ENCODE peak calls at places on chromosomes 16 and 17, in six cellular contexts. One of them, this sample, is unnamed.
A peak's percentile ranks its signal among the peaks of the same experiment; 100 is the strongest.

GRCh38 chr17:45942284-45942683 is 47.9 kb downstream of the MAPT start:
- DNase-seq in transverse colon: peak; percentile 48
- DNase-seq in pancreas: peak; percentile 11
- DNase-seq in H1: no peak
- DNase-seq in body of pancreas: peak; percentile 38
- DNase-seq in K562: no peak
- DNase-seq in this sample: peak; percentile 8

GRCh38 chr16:15427648-15428239 is 6.6 kb upstream of the BMERB1 start:
- DNase-seq in pancreas: peak; percentile 74
- DNase-seq in body of pancreas: peak; percentile 83
- DNase-seq in H1: no peak
- DNase-seq in K562: peak; percentile 31
- DNase-seq in transverse colon: peak; percentile 55
- DNase-seq in this sample: peak; percentile 95

GRCh38 chr17:49963626-49964538 is 5.1 kb upstream of the DLX4 start:
- DNase-seq in body of pancreas: no peak
- DNase-seq in K562: no peak
- DNase-seq in pancreas: no peak
- DNase-seq in transverse colon: no peak
- DNase-seq in H1: peak; percentile 79
- DNase-seq in this sample: no peak

GRCh38 chr17:46044286-46044928 is 45.4 kb downstream of the STH start:
- DNase-seq in K562: peak; percentile 59
- DNase-seq in H1: no peak
- DNase-seq in pancreas: peak; percentile 82
- DNase-seq in transverse colon: peak; percentile 81
- DNase-seq in body of pancreas: peak; percentile 86
- DNase-seq in this sample: peak; percentile 96

GRCh38 chr17:14044702-14045101 is 24.6 kb upstream of the COX10 start:
- DNase-seq in pancreas: no peak
- DNase-seq in transverse colon: no peak
- DNase-seq in K562: no peak
- DNase-seq in body of pancreas: no peak
- DNase-seq in H1: no peak
- DNase-seq in this sample: no peak

GRCh38 chr17:82299452-82299851 is 18.0 kb downstream of the CD7 start:
- DNase-seq in H1: no peak
- DNase-seq in body of pancreas: no peak
- DNase-seq in pancreas: no peak
- DNase-seq in transverse colon: no peak
- DNase-seq in K562: no peak
- DNase-seq in this sample: no peak

GRCh38 chr17:30600830-30601494 is 123.8 kb downstream of the GOSR1 start:
- DNase-seq in transverse colon: peak; percentile 36
- DNase-seq in body of pancreas: no peak
- DNase-seq in K562: no peak
- DNase-seq in H1: no peak
- DNase-seq in pancreas: no peak
- DNase-seq in this sample: peak; percentile 55

GRCh38 chr17:4444782-4445473 is 11.2 kb downstream of the SPNS3 start:
- DNase-seq in H1: no peak
- DNase-seq in transverse colon: peak; percentile 83
- DNase-seq in K562: no peak
- DNase-seq in body of pancreas: peak; percentile 95
- DNase-seq in pancreas: peak; percentile 78
- DNase-seq in this sample: peak; percentile 9

GRCh38 chr16:23836404-23837291 is 865 bp downstream of the PRKCB start:
- DNase-seq in H1: peak; percentile 84
- DNase-seq in K562: peak; percentile 72
- DNase-seq in body of pancreas: no peak
- DNase-seq in pancreas: no peak
- DNase-seq in transverse colon: peak; percentile 49
- DNase-seq in this sample: no peak

GRCh38 chr17:71983828-71984227 is 137.0 kb upstream of the SOX9 start:
- DNase-seq in transverse colon: no peak
- DNase-seq in H1: no peak
- DNase-seq in pancreas: no peak
- DNase-seq in body of pancreas: no peak
- DNase-seq in K562: no peak
- DNase-seq in this sample: no peak

GRCh38 chr17:67386965-67387551 is 10.0 kb downstream of the PITPNC1 start:
- DNase-seq in transverse colon: peak; percentile 60
- DNase-seq in K562: peak; percentile 67
- DNase-seq in H1: peak; percentile 91
- DNase-seq in body of pancreas: peak; percentile 24
- DNase-seq in pancreas: no peak
- DNase-seq in this sample: peak; percentile 61

GRCh38 chr17:67608691-67609090 is 109.0 kb upstream of the NOL11 start:
- DNase-seq in K562: no peak
- DNase-seq in body of pancreas: no peak
- DNase-seq in pancreas: no peak
- DNase-seq in H1: no peak
- DNase-seq in transverse colon: no peak
- DNase-seq in this sample: peak; percentile 54

GRCh38 chr17:70775667-70776066 is 606.3 kb downstream of the KCNJ2 start:
- DNase-seq in K562: no peak
- DNase-seq in body of pancreas: no peak
- DNase-seq in H1: no peak
- DNase-seq in transverse colon: no peak
- DNase-seq in pancreas: no peak
- DNase-seq in this sample: no peak

GRCh38 chr17:19720631-19721426 is 4.4 kb upstream of the SLC47A2 start:
- DNase-seq in pancreas: no peak
- DNase-seq in body of pancreas: no peak
- DNase-seq in H1: no peak
- DNase-seq in K562: no peak
- DNase-seq in transverse colon: peak; percentile 75
- DNase-seq in this sample: no peak

GRCh38 chr16:55534773-55535172 is 25.9 kb downstream of the LPCAT2 start:
- DNase-seq in K562: no peak
- DNase-seq in transverse colon: no peak
- DNase-seq in H1: no peak
- DNase-seq in body of pancreas: no peak
- DNase-seq in pancreas: no peak
- DNase-seq in this sample: no peak

GRCh38 chr17:62591323-62591722 is 36.1 kb upstream of the MRC2 start:
- DNase-seq in K562: no peak
- DNase-seq in transverse colon: no peak
- DNase-seq in H1: no peak
- DNase-seq in pancreas: no peak
- DNase-seq in body of pancreas: no peak
- DNase-seq in this sample: no peak

GRCh38 chr17:50063516-50064252 is 7.8 kb downstream of the ITGA3 start:
- DNase-seq in transverse colon: no peak
- DNase-seq in H1: no peak
- DNase-seq in K562: no peak
- DNase-seq in body of pancreas: no peak
- DNase-seq in pancreas: no peak
- DNase-seq in this sample: peak; percentile 52

GRCh38 chr17:32497431-32498205 is 10.8 kb downstream of the CDK5R1 start:
- DNase-seq in pancreas: no peak
- DNase-seq in body of pancreas: no peak
- DNase-seq in H1: no peak
- DNase-seq in K562: no peak
- DNase-seq in transverse colon: no peak
- DNase-seq in this sample: no peak

GRCh38 chr17:80889231-80889896 is 102.3 kb upstream of the CHMP6 start:
- DNase-seq in K562: no peak
- DNase-seq in pancreas: no peak
- DNase-seq in transverse colon: no peak
- DNase-seq in body of pancreas: no peak
- DNase-seq in H1: no peak
- DNase-seq in this sample: no peak

GRCh38 chr17:34675143-34675542 is 95.8 kb downstream of the TMEM132E start:
- DNase-seq in H1: peak; percentile 7
- DNase-seq in transverse colon: no peak
- DNase-seq in body of pancreas: no peak
- DNase-seq in K562: no peak
- DNase-seq in pancreas: no peak
- DNase-seq in this sample: no peak
- H3K36me3 ChIP-seq in H1: no peaks in the 10 kb centered on the region
- H3K36me3 ChIP-seq in transverse colon: no peaks in the 10 kb centered on the region
- H3K36me3 ChIP-seq in body of pancreas: no peaks in the 10 kb centered on the region
- H3K36me3 ChIP-seq in K562: no peaks in the 10 kb centered on the region
- H3K36me3 ChIP-seq in pancreas: no peaks in the 10 kb centered on the region
- H3K36me3 ChIP-seq in this sample: no peaks in the 10 kb centered on the region

GRCh38 chr17:77140878-77141767 is at the start of gene SEC14L1:
- DNase-seq in pancreas: no peak
- DNase-seq in H1: peak; percentile 69
- DNase-seq in K562: peak; percentile 77
- DNase-seq in body of pancreas: peak; percentile 52
- DNase-seq in transverse colon: peak; percentile 42
- DNase-seq in this sample: peak; percentile 74
- H3K4me1 ChIP-seq in pancreas: peaks cover 16% of the 10 kb centered on the region
- H3K4me1 ChIP-seq in H1: peaks cover 11% of the 10 kb centered on the region
- H3K4me1 ChIP-seq in K562: peaks cover 23% of the 10 kb centered on the region
- H3K4me1 ChIP-seq in body of pancreas: peaks cover 51% of the 10 kb centered on the region
- H3K4me1 ChIP-seq in transverse colon: peaks cover 40% of the 10 kb centered on the region
- H3K4me1 ChIP-seq in this sample: peaks cover 30% of the 10 kb centered on the region

DNA sequence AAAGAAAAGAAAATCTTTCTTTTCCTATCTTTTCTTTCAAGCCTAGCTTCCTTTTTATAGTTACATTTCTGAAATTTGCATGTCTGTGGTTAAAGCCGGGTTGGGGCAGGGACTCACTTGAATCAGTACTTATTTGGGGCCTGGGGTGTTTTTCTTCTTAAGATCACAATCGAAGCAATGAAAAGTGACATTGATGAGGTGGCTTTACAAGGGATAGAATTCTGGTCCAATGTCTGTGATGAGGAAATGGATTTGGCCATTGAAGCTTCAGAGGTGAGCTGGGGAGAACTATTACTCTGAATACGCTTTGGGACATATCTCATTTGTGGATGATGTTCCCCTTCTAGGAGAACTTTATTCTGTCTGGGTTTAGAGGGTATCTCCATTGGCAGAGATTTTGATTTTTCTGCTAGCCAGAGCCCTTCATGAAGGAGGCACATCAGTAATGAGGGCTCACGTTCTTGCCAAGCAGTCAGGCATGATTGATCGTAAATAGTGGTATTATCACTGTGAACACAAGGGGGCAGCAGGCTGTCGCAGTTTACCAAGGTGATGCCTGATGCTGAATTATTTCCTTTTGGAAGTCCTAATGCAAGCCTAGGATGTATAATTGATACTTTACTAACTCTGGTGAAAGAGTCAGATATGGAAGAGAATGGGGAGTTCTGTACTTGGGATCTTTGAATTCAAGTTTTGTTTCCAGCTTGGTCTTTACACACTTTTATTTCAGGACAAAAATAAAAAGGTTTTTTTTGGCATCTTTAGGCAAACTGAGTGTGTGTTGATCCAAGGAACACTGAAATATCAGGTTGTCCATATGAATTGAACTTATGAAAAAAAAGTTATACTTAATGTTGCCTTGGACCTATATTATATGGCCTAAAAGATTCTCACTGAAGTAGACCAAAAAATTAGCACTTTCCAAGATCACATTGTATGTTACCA is 14.6 kb downstream of the KPNB1 start:
- DNase-seq in K562: peak; percentile 47
- DNase-seq in pancreas: peak; percentile 38
- DNase-seq in body of pancreas: peak; percentile 58
- DNase-seq in H1: peak; percentile 73
- DNase-seq in transverse colon: peak; percentile 60
- DNase-seq in this sample: peak; percentile 82
- H3K36me3 ChIP-seq in K562: peaks cover 95% of the 10 kb centered on the region
- H3K36me3 ChIP-seq in pancreas: peaks cover 81% of the 10 kb centered on the region
- H3K36me3 ChIP-seq in body of pancreas: peaks cover 61% of the 10 kb centered on the region
- H3K36me3 ChIP-seq in H1: peaks cover 89% of the 10 kb centered on the region
- H3K36me3 ChIP-seq in transverse colon: peaks cover 3% of the 10 kb centered on the region
- H3K36me3 ChIP-seq in this sample: peaks cover 96% of the 10 kb centered on the region

GRCh38 chr16:924063-924462 is 46.7 kb downstream of the LMF1 start:
- DNase-seq in transverse colon: no peak
- DNase-seq in H1: no peak
- DNase-seq in K562: no peak
- DNase-seq in pancreas: no peak
- DNase-seq in body of pancreas: no peak
- DNase-seq in this sample: no peak
- H3K4me1 ChIP-seq in transverse colon: peaks cover 13% of the 10 kb centered on the region
- H3K4me1 ChIP-seq in H1: no peaks in the 10 kb centered on the region
- H3K4me1 ChIP-seq in K562: peaks cover 8% of the 10 kb centered on the region
- H3K4me1 ChIP-seq in pancreas: no peaks in the 10 kb centered on the region
- H3K4me1 ChIP-seq in body of pancreas: no peaks in the 10 kb centered on the region
- H3K4me1 ChIP-seq in this sample: peaks cover 16% of the 10 kb centered on the region

GRCh38 chr16:57204675-57205074 is 18.5 kb downstream of the RSPRY1 start:
- DNase-seq in K562: peak; percentile 32
- DNase-seq in pancreas: no peak
- DNase-seq in transverse colon: no peak
- DNase-seq in H1: peak; percentile 48
- DNase-seq in body of pancreas: no peak
- DNase-seq in this sample: no peak

GRCh38 chr16:57213462-57213861 is 27.3 kb downstream of the RSPRY1 start:
- DNase-seq in body of pancreas: no peak
- DNase-seq in pancreas: no peak
- DNase-seq in H1: no peak
- DNase-seq in transverse colon: no peak
- DNase-seq in K562: no peak
- DNase-seq in this sample: no peak

GRCh38 chr16:57209780-57210179 is 23.7 kb downstream of the RSPRY1 start:
- DNase-seq in H1: no peak
- DNase-seq in body of pancreas: no peak
- DNase-seq in K562: no peak
- DNase-seq in transverse colon: no peak
- DNase-seq in pancreas: no peak
- DNase-seq in this sample: no peak

GRCh38 chr16:57203451-57203850 is 17.3 kb downstream of the RSPRY1 start:
- DNase-seq in transverse colon: no peak
- DNase-seq in body of pancreas: no peak
- DNase-seq in H1: no peak
- DNase-seq in K562: no peak
- DNase-seq in pancreas: no peak
- DNase-seq in this sample: no peak

DNA sequence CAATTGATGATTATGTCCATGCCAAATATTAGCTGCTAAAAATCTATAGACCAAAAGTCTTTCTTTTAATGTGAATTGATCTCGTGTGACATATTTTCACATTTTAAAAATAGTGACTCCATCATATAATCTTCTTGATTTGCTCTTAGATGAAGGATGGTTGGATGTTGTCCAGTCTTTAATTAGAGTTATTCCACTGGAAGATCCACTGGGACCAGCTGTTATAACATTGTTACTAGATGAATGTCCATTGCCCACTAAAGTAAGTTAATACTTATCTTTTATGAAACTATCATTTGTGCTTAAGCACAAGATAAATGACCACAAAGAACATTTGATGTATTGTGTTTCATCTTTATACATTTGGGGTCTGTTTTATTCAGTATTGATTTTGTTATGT is 22.8 kb downstream of the RSPRY1 start:
- DNase-seq in K562: no peak
- DNase-seq in body of pancreas: no peak
- DNase-seq in H1: no peak
- DNase-seq in pancreas: no peak
- DNase-seq in transverse colon: no peak
- DNase-seq in this sample: no peak
- H3K36me3 ChIP-seq in K562: peaks cover 70% of the 10 kb centered on the region
- H3K36me3 ChIP-seq in body of pancreas: peaks cover 23% of the 10 kb centered on the region
- H3K36me3 ChIP-seq in H1: peaks cover 22% of the 10 kb centered on the region
- H3K36me3 ChIP-seq in pancreas: peaks cover 57% of the 10 kb centered on the region
- H3K36me3 ChIP-seq in transverse colon: no peaks in the 10 kb centered on the region
- H3K36me3 ChIP-seq in this sample: peaks cover 86% of the 10 kb centered on the region

GRCh38 chr16:48607056-48607825 is 2.7 kb downstream of the N4BP1 start:
- DNase-seq in pancreas: no peak
- DNase-seq in body of pancreas: peak; percentile 60
- DNase-seq in K562: no peak
- DNase-seq in H1: no peak
- DNase-seq in transverse colon: peak; percentile 66
- DNase-seq in this sample: peak; percentile 68
- H3K4me1 ChIP-seq in pancreas: peaks cover 17% of the 10 kb centered on the region
- H3K4me1 ChIP-seq in body of pancreas: peaks cover 54% of the 10 kb centered on the region
- H3K4me1 ChIP-seq in K562: peaks cover 10% of the 10 kb centered on the region
- H3K4me1 ChIP-seq in H1: peaks cover 32% of the 10 kb centered on the region
- H3K4me1 ChIP-seq in transverse colon: peaks cover 78% of the 10 kb centered on the region
- H3K4me1 ChIP-seq in this sample: peaks cover 65% of the 10 kb centered on the region

GRCh38 chr17:75238020-75238580 is 23.3 kb downstream of the GGA3 start:
- DNase-seq in pancreas: no peak
- DNase-seq in transverse colon: no peak
- DNase-seq in body of pancreas: no peak
- DNase-seq in H1: no peak
- DNase-seq in K562: no peak
- DNase-seq in this sample: no peak
- H3K36me3 ChIP-seq in pancreas: peaks cover 63% of the 10 kb centered on the region
- H3K36me3 ChIP-seq in transverse colon: no peaks in the 10 kb centered on the region
- H3K36me3 ChIP-seq in body of pancreas: peaks cover 44% of the 10 kb centered on the region
- H3K36me3 ChIP-seq in H1: peaks cover 59% of the 10 kb centered on the region
- H3K36me3 ChIP-seq in K562: peaks cover 89% of the 10 kb centered on the region
- H3K36me3 ChIP-seq in this sample: peaks cover 78% of the 10 kb centered on the region

This sample was measured in adipocyte.